ENCODE peak calls at places on chromosomes 1 and 21, in nine cellular contexts. W is HFF-Myc; H is fibroblast of lung; T is gastrocnemius medialis; I is nephron progenitor cell; R is mesothelial cell of epicardium; Y is breast epithelium; E is CD4-positive, alpha-beta T cell; C is Panc1. F is an unnamed sample.

GRCh38 chr21:42466700-42467612 is 29.1 kb downstream of the RSPH1 start:
- DNase-seq in W (no peak), H (peak), T (peak), I (no peak), R (no peak), Y (peak), E (no peak), C (no peak), F (no peak)

GRCh38 chr1:30690115-30690645 is 33.2 kb downstream of the MATN1 start:
- DNase-seq in W (no peak), H (peak), T (no peak), I (no peak), R (no peak), Y (peak), E (no peak), C (no peak), F (no peak)

GRCh38 chr1:6601865-6602668 is 602 bp downstream of the KLHL21 start:
- DNase-seq in W (no peak), H (peak), T (peak), I (peak), R (peak), Y (no peak), E (no peak), C (no peak), F (no peak)

GRCh38 chr1:173409613-173410012 is 67.5 kb upstream of the PRDX6 start:
- DNase-seq in W (no peak), H (peak), T (no peak), I (no peak), R (no peak), Y (no peak), E (no peak), C (no peak), F (no peak)

GRCh38 chr1:48526045-48526714 is 54.2 kb upstream of the SPATA6 start:
- DNase-seq in W (no peak), H (peak), T (no peak), I (no peak), R (no peak), Y (no peak), E (no peak), C (no peak), F (no peak)

GRCh38 chr1:1788646-1789431 is 10.6 kb upstream of the NADK start:
- DNase-seq in W (no peak), H (no peak), T (no peak), I (no peak), R (no peak), Y (no peak), E (no peak), C (no peak), F (no peak)

GRCh38 chr1:55955237-55955636 is 624.1 kb downstream of the PLPP3 start:
- DNase-seq in W (no peak), H (peak), T (no peak), I (no peak), R (no peak), Y (no peak), E (no peak), C (no peak), F (no peak)

GRCh38 chr1:93546162-93546863 is 98.4 kb downstream of the FNBP1L start:
- DNase-seq in W (no peak), H (no peak), T (no peak), I (no peak), R (no peak), Y (no peak), E (no peak), C (no peak), F (no peak)

GRCh38 chr1:182110635-182111034 is 49.1 kb upstream of the ZNF648 start:
- DNase-seq in W (no peak), H (no peak), T (no peak), I (no peak), R (no peak), Y (no peak), E (no peak), C (no peak), F (no peak)

GRCh38 chr1:207393610-207394009 is 60.5 kb upstream of the CR2 start:
- DNase-seq in W (peak), H (peak), T (no peak), I (no peak), R (no peak), Y (no peak), E (no peak), C (peak), F (no peak)

GRCh38 chr1:62978056-62978455 is 194.1 kb downstream of the ATG4C start:
- DNase-seq in W (no peak), H (no peak), T (no peak), I (peak), R (no peak), Y (no peak), E (no peak), C (no peak), F (no peak)

GRCh38 chr1:24966724-24967346 is 36.8 kb upstream of the RUNX3 start:
- DNase-seq in W (no peak), H (peak), T (no peak), I (no peak), R (no peak), Y (no peak), E (peak), C (no peak), F (no peak)

GRCh38 chr21:32604484-32604883 is 7.7 kb downstream of the CFAP298 start:
- DNase-seq in W (no peak), H (no peak), T (no peak), I (no peak), R (no peak), Y (no peak), E (no peak), C (no peak), F (no peak)

GRCh38 chr1:196425513-196425912 is 182.7 kb downstream of the KCNT2 start:
- DNase-seq in W (no peak), H (no peak), T (no peak), I (no peak), R (no peak), Y (no peak), E (no peak), C (no peak), F (no peak)

GRCh38 chr1:9367806-9368205 is 75.1 kb downstream of the SPSB1 start:
- DNase-seq in W (no peak), H (no peak), T (no peak), I (no peak), R (no peak), Y (no peak), E (no peak), C (no peak), F (no peak)

GRCh38 chr1:18599096-18599495 is 31.6 kb upstream of the PAX7 start:
- DNase-seq in W (no peak), H (no peak), T (no peak), I (peak), R (no peak), Y (peak), E (no peak), C (no peak), F (no peak)

GRCh38 chr1:232950919-232951579 is 638 bp downstream of the NTPCR start:
- DNase-seq in W (no peak), H (peak), T (no peak), I (peak), R (no peak), Y (no peak), E (no peak), C (no peak), F (no peak)

GRCh38 chr1:150557813-150558212 is 8.6 kb downstream of the ADAMTSL4 start:
- DNase-seq in W (no peak), H (no peak), T (no peak), I (no peak), R (no peak), Y (no peak), E (no peak), C (no peak), F (peak)

GRCh38 chr21:45388011-45388521 is 16.9 kb upstream of the COL18A1 start:
- DNase-seq in W (no peak), H (no peak), T (peak), I (no peak), R (no peak), Y (no peak), E (no peak), C (no peak), F (no peak)

DNA sequence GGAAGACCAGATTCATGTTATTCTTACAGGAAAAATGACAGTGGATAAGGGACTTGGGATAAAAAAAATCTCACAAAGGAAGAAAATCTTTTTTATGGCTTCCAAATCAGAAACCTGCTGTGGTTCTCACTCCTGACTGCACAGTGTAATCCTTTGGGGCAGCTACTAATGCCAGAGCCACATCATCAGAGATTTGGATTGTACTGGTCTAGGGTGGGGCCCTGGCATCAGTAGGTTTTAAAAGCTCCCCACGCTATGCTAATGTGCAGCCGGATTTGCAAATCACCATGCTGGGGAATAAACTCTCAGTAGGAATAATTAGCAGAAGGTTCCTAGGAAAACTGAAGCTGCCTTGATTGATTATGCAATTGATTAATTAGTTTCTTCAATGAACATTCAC is 71.1 kb upstream of the C8B start:
- DNase-seq in W (no peak), H (no peak), T (no peak), I (no peak), R (no peak), Y (no peak), E (no peak), C (no peak), F (no peak)
- TF ChIP-seq CTCF in W (no peak), H (no peak), T (no peak), I (no peak), R (no peak), Y (no peak), E (no peak), C (no peak), F (no peak)

GRCh38 chr1:70436617-70437236 is 25.7 kb downstream of the CTH start:
- DNase-seq in W (no peak), H (no peak), T (no peak), I (no peak), R (no peak), Y (no peak), E (no peak), C (no peak), F (no peak)
- TF ChIP-seq CTCF in W (peak), H (peak), T (no peak), I (no peak), R (no peak), Y (no peak), E (no peak), C (no peak), F (peak)

GRCh38 chr1:53484705-53485477 is 25.7 kb downstream of the DMRTB1 start:
- DNase-seq in W (no peak), H (no peak), T (no peak), I (no peak), R (no peak), Y (no peak), E (no peak), C (no peak), F (no peak)

GRCh38 chr1:53483170-53483569 is 24.0 kb downstream of the DMRTB1 start:
- DNase-seq in W (no peak), H (no peak), T (no peak), I (no peak), R (no peak), Y (no peak), E (no peak), C (no peak), F (no peak)

GRCh38 chr1:53486395-53487026 is 27.3 kb downstream of the DMRTB1 start:
- DNase-seq in W (no peak), H (no peak), T (no peak), I (no peak), R (no peak), Y (no peak), E (no peak), C (no peak), F (no peak)

GRCh38 chr1:53483656-53484055 is 24.5 kb downstream of the DMRTB1 start:
- DNase-seq in W (no peak), H (no peak), T (no peak), I (no peak), R (no peak), Y (no peak), E (no peak), C (no peak), F (no peak)

DNA sequence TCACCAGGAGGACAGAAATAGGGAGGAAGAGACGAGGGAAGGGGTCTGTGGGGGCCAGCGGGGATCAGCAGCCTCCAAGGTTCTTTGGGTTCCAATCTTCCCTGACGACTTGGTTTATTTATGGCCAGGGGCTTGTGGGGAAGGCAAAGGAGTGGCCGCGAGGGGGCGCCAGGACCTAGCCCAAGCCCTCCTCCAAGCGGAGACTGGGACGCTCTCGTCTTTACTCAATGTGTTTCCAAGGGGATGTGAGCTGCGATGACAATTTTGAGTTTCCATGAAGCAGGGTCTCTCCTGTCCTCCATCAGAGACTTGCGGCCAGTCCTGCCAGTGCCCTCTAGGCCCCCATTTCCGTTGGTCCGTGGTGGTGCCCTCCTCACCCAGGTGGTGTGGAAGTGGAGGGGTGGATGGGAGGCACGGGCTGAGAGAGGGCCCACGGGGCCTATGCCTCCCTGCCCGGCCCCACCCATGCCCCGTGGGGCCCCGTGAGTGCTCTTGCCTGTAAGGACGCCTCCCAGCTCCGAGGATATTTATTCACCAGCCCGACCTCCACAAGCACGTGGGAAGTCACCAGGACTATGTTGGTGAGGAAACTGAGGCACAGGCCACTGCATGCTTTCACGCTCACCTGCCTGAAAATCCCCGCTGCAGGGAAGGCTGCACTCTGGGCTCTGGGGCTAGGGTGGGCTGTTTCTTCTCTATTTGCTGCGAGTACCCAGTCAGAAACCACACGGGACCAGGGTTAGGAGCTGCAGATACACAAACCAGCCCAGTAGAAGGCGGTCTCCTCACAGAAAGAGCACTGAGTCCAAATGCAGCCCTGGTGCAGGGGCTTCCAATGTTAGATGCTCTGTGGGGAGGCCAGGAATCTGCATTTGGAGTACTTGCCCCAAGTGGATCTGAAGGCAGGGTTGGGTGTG is 26.5 kb downstream of the DMRTB1 start:
- DNase-seq in W (peak), H (peak), T (peak), I (peak), R (peak), Y (peak), E (peak), C (peak), F (peak)
- TF ChIP-seq CTCF in W (peak), H (peak), T (peak), I (peak), R (peak), Y (no peak), E (peak), C (peak), F (peak)

DNA sequence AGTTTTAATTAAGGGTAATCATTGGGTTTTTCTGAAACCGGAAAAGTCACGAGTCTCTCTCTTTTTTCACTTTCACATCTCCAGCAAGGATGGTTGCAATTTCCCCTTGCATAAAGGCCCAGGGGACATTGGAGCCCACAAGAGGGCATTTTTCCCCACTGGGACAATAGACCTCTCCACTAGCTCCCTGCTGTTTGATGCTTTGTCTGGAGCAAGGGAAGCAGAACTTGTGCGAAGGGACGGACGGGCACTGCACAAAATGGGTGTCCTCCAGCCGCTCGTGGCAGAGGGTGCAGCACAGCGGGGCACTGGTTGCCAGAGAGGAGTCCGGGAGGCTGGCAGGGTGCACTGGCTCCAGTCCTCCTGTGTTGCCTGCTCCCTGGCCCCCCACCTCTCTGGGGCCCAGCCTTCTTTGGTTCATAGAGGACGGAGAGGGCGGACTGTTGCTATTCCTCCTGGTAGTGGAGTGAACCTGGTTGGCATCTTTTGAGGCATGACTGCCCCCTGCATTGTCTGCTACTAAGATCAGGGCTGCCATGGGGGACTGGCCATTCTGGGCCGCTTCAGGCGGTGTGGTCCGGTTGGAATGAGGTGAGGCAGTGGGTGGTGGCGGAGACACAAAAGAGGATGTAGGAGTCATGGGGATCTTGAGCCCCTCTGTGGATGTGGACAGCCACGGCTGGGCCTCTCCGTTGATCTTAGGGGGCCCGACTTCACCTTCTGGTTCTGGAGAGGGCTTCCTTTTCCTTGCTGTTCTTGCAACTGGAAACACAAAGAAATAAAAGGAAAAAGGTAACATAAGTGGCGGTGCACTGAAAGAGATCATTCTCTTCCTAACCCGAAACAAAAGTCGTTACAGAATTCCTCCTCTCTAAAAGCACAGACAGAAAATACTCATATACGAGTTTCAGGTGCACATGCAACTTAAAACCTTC is 2.6 kb downstream of the IRF2BP2 start:
- DNase-seq in W (no peak), H (peak), T (no peak), I (peak), R (no peak), Y (no peak), E (no peak), C (no peak), F (no peak)
- TF ChIP-seq CTCF in W (no peak), H (peak), T (peak), I (no peak), R (no peak), Y (no peak), E (no peak), C (peak), F (no peak)

GRCh38 chr1:46691997-46692790 is 20.5 kb downstream of the TEX38 start:
- DNase-seq in W (no peak), H (peak), T (no peak), I (no peak), R (peak), Y (no peak), E (no peak), C (no peak), F (no peak)
- TF ChIP-seq CTCF in W (no peak), H (peak), T (no peak), I (no peak), R (peak), Y (no peak), E (no peak), C (no peak), F (no peak)

DNA sequence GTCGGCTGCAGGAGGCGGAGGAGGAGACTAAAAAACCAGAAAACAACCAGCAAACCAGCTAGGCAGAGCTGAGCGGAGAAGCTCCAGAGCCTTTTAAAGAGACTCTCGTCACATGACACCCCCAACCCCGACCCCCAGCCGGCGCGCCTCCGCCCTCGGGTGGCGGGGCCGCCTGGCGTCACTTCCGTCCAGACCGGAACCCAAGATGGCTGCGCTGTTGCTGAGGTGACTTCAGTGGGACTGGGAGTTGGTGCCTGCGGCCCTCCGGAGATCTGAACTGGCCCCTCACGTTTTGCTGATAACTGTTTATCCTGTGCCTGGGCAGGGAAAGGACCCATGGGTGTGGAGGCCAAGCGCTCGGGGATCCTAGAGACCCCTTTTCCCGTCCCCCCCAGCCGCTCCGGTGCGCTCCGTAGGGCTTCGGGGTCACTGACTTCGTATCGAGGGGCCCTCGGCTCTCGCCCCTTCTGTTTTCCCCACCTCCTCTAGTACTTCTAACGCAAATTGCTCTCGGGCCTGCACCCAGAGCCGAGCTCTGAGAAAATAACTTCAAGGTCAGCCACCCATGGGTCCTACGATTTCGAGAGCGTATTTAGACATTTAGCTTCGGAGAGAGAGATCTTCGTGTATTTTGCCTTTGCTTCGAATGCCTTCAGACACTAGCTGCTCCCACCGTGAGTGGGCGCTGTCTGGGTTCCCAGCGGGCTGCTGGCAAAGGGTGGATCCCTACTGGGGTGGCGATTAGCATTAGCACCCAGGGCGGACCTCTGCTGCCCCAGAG is at the start of gene SDHC:
- DNase-seq in W (peak), H (peak), T (peak), I (peak), R (peak), Y (peak), E (peak), C (peak), F (peak)
- TF ChIP-seq CTCF in W (peak), H (peak), T (no peak), I (peak), R (no peak), Y (no peak), E (no peak), C (no peak), F (peak)